ENCODE peak calls at places on chromosome 22, in five cellular contexts. R is hepatocyte, I is retinal pigment epithelial cell, H is HFFc6, V is right atrium auricular region. Y is an unnamed sample.

GRCh38 chr22:17788528-17789378 is 14.5 kb upstream of the BID start:
- DNase-seq in V (no peak), H (no peak), I (no peak), R (no peak), Y (no peak)

GRCh38 chr22:42769574-42770447 is 49.1 kb upstream of the A4GALT start:
- DNase-seq in I (no peak), V (peak; percentile 90), R (peak; percentile 83), H (peak; percentile 63), Y (no peak)

GRCh38 chr22:28813772-28814518 is 13.6 kb upstream of the XBP1 start:
- DNase-seq in I (no peak), H (no peak), V (no peak), R (peak; percentile 65), Y (no peak)

GRCh38 chr22:28597665-28598064 is 82.0 kb downstream of the TTC28 start:
- DNase-seq in H (no peak), V (no peak), R (no peak), I (no peak), Y (no peak)

GRCh38 chr22:32106930-32107329 is 52.2 kb downstream of the C22orf42 start:
- DNase-seq in R (peak; percentile 38), V (no peak), H (no peak), I (no peak), Y (no peak)

GRCh38 chr22:31952459-31952858 is 8.1 kb downstream of the YWHAH start:
- DNase-seq in R (no peak), H (peak; percentile 87), V (no peak), I (peak; percentile 76), Y (no peak)

GRCh38 chr22:48179571-48180546 is 1417.4 kb downstream of the TBC1D22A start:
- DNase-seq in H (no peak), R (no peak), I (no peak), V (no peak), Y (no peak)

GRCh38 chr22:50118129-50118528 is 28.3 kb downstream of the MOV10L1 start:
- DNase-seq in I (no peak), H (no peak), R (no peak), V (no peak), Y (no peak)

GRCh38 chr22:24455039-24455438 is 27.6 kb downstream of the ADORA2A start:
- DNase-seq in I (no peak), R (no peak), H (no peak), V (no peak), Y (no peak)

GRCh38 chr22:28898233-28898629 is 14.9 kb downstream of the ZNRF3 start:
- DNase-seq in R (no peak), V (no peak), I (no peak), H (no peak), Y (no peak)

GRCh38 chr22:19258371-19258770 is 33.1 kb downstream of the CLTCL1 start:
- DNase-seq in R (no peak), V (no peak), H (no peak), I (no peak), Y (no peak)

GRCh38 chr22:19843107-19843856 is 11.4 kb downstream of the GNB1L start:
- DNase-seq in H (no peak), R (peak; percentile 5), I (no peak), V (peak; percentile 51), Y (no peak)

GRCh38 chr22:43236401-43237166 is 49.6 kb upstream of the TTLL12 start:
- DNase-seq in I (no peak), R (no peak), H (no peak), V (no peak), Y (no peak)

GRCh38 chr22:48198489-48199459 is 1436.3 kb downstream of the TBC1D22A start:
- DNase-seq in I (no peak), H (no peak), V (peak; percentile 23), R (no peak), Y (no peak)

GRCh38 chr22:47168900-47169800 is 406.7 kb downstream of the TBC1D22A start:
- DNase-seq in H (no peak), I (no peak), V (no peak), R (no peak), Y (peak; percentile 82)

GRCh38 chr22:29030618-29031235 is 30.9 kb downstream of the C22orf31 start:
- DNase-seq in I (peak; percentile 87), R (peak; percentile 90), V (peak; percentile 72), H (peak; percentile 76), Y (no peak)

GRCh38 chr22:32044913-32045312 is 1.9 kb downstream of the SLC5A1 start:
- DNase-seq in I (no peak), H (no peak), V (no peak), R (peak; percentile 26), Y (no peak)

GRCh38 chr22:44116755-44117684 is 63.7 kb upstream of the PARVG start:
- DNase-seq in R (no peak), V (no peak), I (no peak), H (no peak), Y (peak; percentile 44)

GRCh38 chr22:44268431-44269116 is 44.2 kb downstream of the SHISAL1 start:
- DNase-seq in I (no peak), R (no peak), H (no peak), V (no peak), Y (no peak)

GRCh38 chr22:29055192-29055830 is 6.3 kb downstream of the C22orf31 start:
- DNase-seq in I (no peak), R (no peak), V (no peak), H (no peak), Y (no peak)

GRCh38 chr22:47043835-47044721 is 281.6 kb downstream of the TBC1D22A start:
- DNase-seq in H (no peak), V (no peak), I (no peak), R (peak; percentile 30), Y (peak; percentile 90)

DNA sequence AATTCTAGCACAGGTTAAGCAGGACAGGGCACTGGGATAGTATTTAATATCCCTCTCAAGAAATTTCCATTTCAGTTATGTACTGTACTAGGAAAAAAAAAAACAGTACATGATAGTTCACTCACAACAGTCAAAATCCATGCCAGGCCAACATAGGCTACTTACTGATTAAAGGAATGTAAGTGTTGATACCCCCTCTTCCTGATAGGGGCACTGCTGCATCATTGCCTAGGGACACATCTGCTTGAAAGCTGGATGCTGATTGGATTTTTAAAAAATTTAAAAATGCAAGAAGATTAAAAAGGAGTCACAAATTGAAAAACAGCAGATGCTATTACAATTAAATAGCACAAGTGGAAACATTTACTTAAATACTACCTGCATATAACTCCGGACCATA is 43.4 kb downstream of the APOL5 start:
- DNase-seq in H (no peak), R (no peak), V (no peak), I (no peak), Y (no peak)
- TF ChIP-seq CTCF in H (peak; percentile 42), R (peak; percentile 16), V (peak; percentile 51), I (peak; percentile 48), Y (peak; percentile 69)

GRCh38 chr22:41367680-41368542 is 13.8 kb upstream of the TEF start:
- DNase-seq in H (peak; percentile 34), V (peak; percentile 65), I (peak; percentile 35), R (peak; percentile 47), Y (no peak)

GRCh38 chr22:41366323-41367014 is 15.3 kb upstream of the TEF start:
- DNase-seq in H (no peak), V (peak; percentile 61), I (no peak), R (no peak), Y (no peak)

GRCh38 chr22:41368543-41368817 is 13.3 kb upstream of the TEF start:
- DNase-seq in R (no peak), I (no peak), V (no peak), H (no peak), Y (no peak)

GRCh38 chr22:41365425-41365824 is 16.3 kb upstream of the TEF start:
- DNase-seq in H (no peak), V (no peak), R (no peak), I (no peak), Y (no peak)

GRCh38 chr22:41367039-41367679 is 14.6 kb upstream of the TEF start:
- DNase-seq in V (peak; percentile 94), H (peak; percentile 82), R (peak; percentile 93), I (peak; percentile 89), Y (peak; percentile 98)
- TF ChIP-seq CTCF in V (peak; percentile 44), H (peak; percentile 36), R (peak; percentile 44), I (peak; percentile 58), Y (peak; percentile 69)

DNA sequence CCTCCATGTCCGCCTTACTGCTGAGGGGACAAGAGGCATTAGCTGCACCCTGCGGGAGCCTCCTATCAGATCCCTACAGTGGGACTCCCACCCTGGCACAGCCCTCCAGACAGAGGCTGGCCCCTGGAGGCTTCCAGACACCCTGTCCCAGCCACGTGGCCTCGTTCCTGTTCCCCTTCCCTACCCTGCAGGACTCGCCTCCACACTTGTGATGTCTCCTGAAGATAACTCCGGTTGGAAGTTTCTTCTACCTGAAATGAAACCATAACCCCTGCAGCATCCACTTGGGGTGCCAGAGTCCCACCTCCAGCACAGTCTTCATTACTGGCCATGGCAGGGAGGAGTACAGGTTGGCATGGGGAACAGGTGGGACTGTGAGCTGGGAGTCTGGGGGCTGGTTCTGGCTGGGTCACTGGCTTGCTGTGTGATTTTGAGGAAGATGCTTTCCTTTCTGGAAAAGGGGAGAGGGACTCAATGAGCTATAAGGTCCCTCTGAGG is 4.9 kb upstream of the SH3BP1 start:
- DNase-seq in V (no peak), H (no peak), I (no peak), R (no peak), Y (no peak)
- TF ChIP-seq CTCF in V (no peak), H (peak; percentile 39), I (peak; percentile 44), R (peak; percentile 21), Y (no peak)

GRCh38 chr22:30413745-30414524 is 11.6 kb upstream of the MTFP1 start:
- DNase-seq in V (no peak), R (no peak), H (no peak), I (no peak), Y (no peak)
- TF ChIP-seq CTCF in V (no peak), R (no peak), H (no peak), I (no peak), Y (no peak)

GRCh38 chr22:25777870-25778269 is 35.9 kb downstream of the MYO18B start:
- DNase-seq in R (peak; percentile 55), V (no peak), I (no peak), H (peak; percentile 48), Y (no peak)
- TF ChIP-seq CTCF in R (peak; percentile 49), V (peak; percentile 36), I (peak; percentile 42), H (peak; percentile 65), Y (peak; percentile 79)

GRCh38 chr22:23169032-23169384 is 11.3 kb upstream of the BCR start:
- DNase-seq in I (no peak), V (no peak), H (no peak), R (no peak), Y (no peak)
- TF ChIP-seq CTCF in I (no peak), V (no peak), H (no peak), R (no peak), Y (no peak)

DNA sequence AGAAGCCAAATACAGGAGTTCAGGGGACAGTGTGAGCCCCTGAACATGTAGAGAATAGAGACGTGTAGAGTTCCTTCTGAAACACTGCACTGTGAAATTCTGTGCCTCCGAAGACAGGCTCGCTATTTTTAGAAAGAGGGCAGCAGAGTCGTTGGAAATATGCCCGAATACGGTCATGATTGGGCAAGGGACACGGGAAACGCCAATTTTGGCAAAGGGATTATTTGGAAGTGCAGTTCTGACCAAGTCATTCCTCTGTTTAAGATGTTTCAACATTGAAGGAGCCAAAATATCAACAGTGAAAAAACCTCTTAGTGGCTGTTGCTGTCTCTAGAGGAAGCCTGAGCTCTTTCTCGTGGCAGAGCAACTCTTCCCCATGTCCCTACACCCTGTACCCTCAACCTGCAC is 9.5 kb upstream of the CBX6 start:
- DNase-seq in H (peak; percentile 67), I (no peak), V (peak; percentile 90), R (no peak), Y (no peak)
- TF ChIP-seq CTCF in H (no peak), I (no peak), V (no peak), R (no peak), Y (peak; percentile 43)

Y was measured in chondrocyte.